ENCODE peak calls at places on chromosomes 13 and 19, in eight cellular contexts. H is keratinocyte, G is uterus, X is foreskin keratinocyte, T is stomach, B is type B pancreatic cell, R is ascending aorta, Y is heart right ventricle. V is an unnamed sample.

GRCh38 chr19:57813919-57814504 is 701 bp downstream of the ZNF552 start:
- DNase-seq in H (no peak), G (no peak), X (no peak), T (no peak), B (no peak), R (no peak), Y (no peak), V (no peak)

GRCh38 chr13:91904597-91904996 is 506.2 kb downstream of the GPC5 start:
- DNase-seq in H (no peak), G (no peak), X (no peak), T (no peak), B (no peak), R (no peak), Y (no peak), V (no peak)

GRCh38 chr13:60433505-60433904 is 36.5 kb downstream of the TDRD3 start:
- DNase-seq in H (no peak), G (no peak), X (no peak), T (no peak), B (no peak), R (no peak), Y (no peak), V (no peak)

GRCh38 chr13:44576396-44577235 is 486 bp upstream of the TSC22D1 start:
- DNase-seq in H (no peak), G (peak), X (no peak), T (peak), B (peak), R (no peak), Y (no peak), V (no peak)

GRCh38 chr13:98174995-98175394 is 2.1 kb downstream of the RNF113B start:
- DNase-seq in H (no peak), G (no peak), X (no peak), T (no peak), B (no peak), R (no peak), Y (no peak), V (no peak)

GRCh38 chr13:82675024-82675423 is 1207.2 kb downstream of the SLITRK1 start:
- DNase-seq in H (no peak), G (no peak), X (no peak), T (no peak), B (no peak), R (no peak), Y (no peak), V (no peak)

GRCh38 chr13:46687810-46688209 is 109.2 kb downstream of the ESD start:
- DNase-seq in H (peak), G (no peak), X (peak), T (no peak), B (no peak), R (no peak), Y (no peak), V (peak)

GRCh38 chr13:110664074-110664473 is 41.8 kb downstream of the CARS2 start:
- DNase-seq in H (no peak), G (no peak), X (no peak), T (no peak), B (no peak), R (no peak), Y (no peak), V (no peak)

GRCh38 chr13:78323848-78324247 is 279.5 kb downstream of the POU4F1 start:
- DNase-seq in H (peak), G (no peak), X (peak), T (no peak), B (no peak), R (no peak), Y (no peak), V (no peak)

GRCh38 chr19:6752257-6753177 is 13.0 kb downstream of the TRIP10 start:
- DNase-seq in H (no peak), G (no peak), X (no peak), T (no peak), B (peak), R (no peak), Y (no peak), V (no peak)

GRCh38 chr19:3034845-3035541 is 5.9 kb upstream of the TLE2 start:
- DNase-seq in H (no peak), G (peak), X (no peak), T (peak), B (no peak), R (no peak), Y (peak), V (peak)

GRCh38 chr19:898663-899062 is 5.4 kb downstream of the RNU6-9 start:
- DNase-seq in H (no peak), G (no peak), X (no peak), T (no peak), B (no peak), R (no peak), Y (no peak), V (no peak)

GRCh38 chr19:14073232-14073924 is 792 bp downstream of the MISP3 start:
- DNase-seq in H (no peak), G (peak), X (peak), T (peak), B (peak), R (no peak), Y (peak), V (peak)

GRCh38 chr19:2039082-2039958 is 11.7 kb downstream of the MKNK2 start:
- DNase-seq in H (no peak), G (no peak), X (no peak), T (no peak), B (no peak), R (no peak), Y (no peak), V (no peak)

GRCh38 chr19:33554391-33554790 is 32.8 kb upstream of the PEPD start:
- DNase-seq in H (no peak), G (no peak), X (no peak), T (no peak), B (no peak), R (no peak), Y (no peak), V (no peak)

GRCh38 chr19:33553530-33554310 is 32.1 kb upstream of the PEPD start:
- DNase-seq in H (no peak), G (no peak), X (no peak), T (no peak), B (no peak), R (no peak), Y (no peak), V (no peak)

GRCh38 chr19:33552928-33553279 is 31.3 kb upstream of the PEPD start:
- DNase-seq in H (no peak), G (no peak), X (no peak), T (no peak), B (no peak), R (no peak), Y (no peak), V (no peak)

GRCh38 chr19:33556261-33556660 is 34.7 kb upstream of the PEPD start:
- DNase-seq in H (no peak), G (no peak), X (no peak), T (no peak), B (no peak), R (no peak), Y (no peak), V (no peak)

DNA sequence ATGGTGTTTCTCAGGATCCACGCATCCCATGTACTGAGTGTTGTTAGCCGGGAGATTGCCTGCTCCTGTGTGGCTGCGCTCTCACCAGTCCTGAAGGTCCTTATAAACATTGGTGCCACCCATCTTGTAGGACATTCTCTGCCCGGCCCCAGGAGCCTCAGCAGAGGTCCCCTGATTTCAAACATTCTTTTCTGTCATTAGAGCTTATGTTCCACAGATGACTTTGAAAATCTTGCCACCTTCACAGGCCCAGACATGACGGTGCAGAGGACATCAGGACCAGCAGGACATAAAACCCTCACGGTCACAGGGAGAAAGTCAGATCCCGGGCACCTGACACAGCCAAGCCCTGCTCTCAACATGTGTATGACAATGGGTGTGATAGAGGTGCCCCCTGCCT is 33.2 kb upstream of the PEPD start:
- DNase-seq in H (no peak), G (no peak), X (no peak), T (no peak), B (no peak), R (no peak), Y (no peak), V (no peak)
- TF ChIP-seq CTCF in H (no peak), G (no peak), X (no peak), T (no peak), B (no peak), R (no peak), Y (no peak), V (no peak)

GRCh38 chr13:74015137-74015536 is 119.1 kb downstream of the KLF12 start:
- DNase-seq in H (no peak), G (no peak), X (no peak), T (no peak), B (no peak), R (no peak), Y (no peak), V (peak)
- TF ChIP-seq CTCF in H (peak), G (no peak), X (peak), T (no peak), B (peak), R (no peak), Y (no peak), V (peak)

DNA sequence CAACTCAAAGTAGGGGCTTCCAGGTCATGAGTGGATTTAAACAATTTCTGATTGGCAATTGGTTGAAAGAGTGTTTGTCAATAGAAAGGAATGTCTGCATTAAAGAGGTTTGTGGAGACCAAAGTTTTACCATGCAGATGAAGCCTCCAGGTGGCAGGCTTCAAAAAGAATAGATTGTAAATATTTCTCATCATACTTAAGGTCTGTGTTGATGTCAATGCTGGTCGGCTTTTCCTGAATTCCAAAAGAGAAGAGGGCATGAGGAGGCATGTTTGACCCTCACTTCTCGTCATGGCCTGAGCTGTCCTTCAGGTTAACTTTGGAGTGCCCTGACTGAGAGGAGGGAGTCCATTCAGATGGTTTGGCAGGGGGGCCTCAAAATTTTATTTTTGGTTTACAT is 125.4 kb upstream of the RFC3 start:
- DNase-seq in H (no peak), G (no peak), X (peak), T (no peak), B (no peak), R (no peak), Y (no peak), V (no peak)
- TF ChIP-seq CTCF in H (no peak), G (no peak), X (peak), T (no peak), B (no peak), R (no peak), Y (no peak), V (peak)

GRCh38 chr19:31943778-31944177 is 401.6 kb upstream of the ZNF507 start:
- DNase-seq in H (no peak), G (no peak), X (no peak), T (no peak), B (no peak), R (no peak), Y (no peak), V (no peak)
- TF ChIP-seq CTCF in H (no peak), G (no peak), X (no peak), T (no peak), B (no peak), R (no peak), Y (no peak), V (no peak)

GRCh38 chr19:5501907-5502306 is 46.7 kb downstream of the ZNRF4 start:
- DNase-seq in H (no peak), G (no peak), X (no peak), T (no peak), B (no peak), R (no peak), Y (no peak), V (no peak)

GRCh38 chr19:5507056-5507624 is 51.9 kb downstream of the ZNRF4 start:
- DNase-seq in H (no peak), G (no peak), X (no peak), T (no peak), B (no peak), R (no peak), Y (no peak), V (no peak)

GRCh38 chr19:5498817-5499535 is 43.8 kb downstream of the ZNRF4 start:
- DNase-seq in H (no peak), G (no peak), X (no peak), T (no peak), B (no peak), R (no peak), Y (no peak), V (no peak)

GRCh38 chr19:5503598-5503997 is 48.4 kb downstream of the ZNRF4 start:
- DNase-seq in H (no peak), G (no peak), X (no peak), T (no peak), B (no peak), R (no peak), Y (no peak), V (no peak)

DNA sequence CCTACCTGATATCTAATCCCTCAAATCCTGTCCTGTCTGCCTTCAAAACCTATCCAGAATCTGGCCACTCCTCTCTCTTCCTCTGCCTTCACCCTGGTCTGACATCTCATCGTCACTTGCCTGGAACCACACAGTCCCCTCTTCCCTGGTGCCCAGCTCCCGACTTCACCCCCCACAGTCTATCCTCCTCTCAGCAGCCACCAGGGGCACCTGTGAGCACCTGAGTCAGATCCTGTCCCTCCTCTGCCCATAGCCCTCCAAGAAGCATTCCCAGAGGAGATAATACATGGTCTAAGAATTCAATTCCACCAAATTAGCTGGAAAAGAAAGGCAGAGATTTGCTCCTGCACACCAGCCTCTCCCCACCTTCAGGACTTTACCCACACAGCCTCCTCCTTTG is 48.9 kb downstream of the ZNRF4 start:
- DNase-seq in H (no peak), G (no peak), X (no peak), T (no peak), B (no peak), R (no peak), Y (no peak), V (no peak)
- TF ChIP-seq CTCF in H (peak), G (no peak), X (peak), T (no peak), B (no peak), R (no peak), Y (no peak), V (no peak)

V was measured in HFFc6.